ENCODE peak calls at places on chromosomes 7 and 10, in six cellular contexts. A is H1, U is GM12891, J is HepG2, D is GM12878, O is K562. Y is an unnamed sample.

GRCh38 chr7:41637051-41637450 is 65.8 kb downstream of the INHBA start:
- DNase-seq in A (no peak), U (no peak), J (no peak), D (no peak), O (no peak), Y (no peak)

GRCh38 chr7:77538186-77538907 is 1.3 kb downstream of the PTPN12 start:
- DNase-seq in A (peak), U (no peak), J (peak), D (no peak), O (peak), Y (no peak)

GRCh38 chr7:73717991-73718405 is 1.5 kb downstream of the STX1A start:
- DNase-seq in A (no peak), U (no peak), J (no peak), D (no peak), O (peak), Y (no peak)

GRCh38 chr7:131008840-131009651 is 275.0 kb upstream of the KLF14 start:
- DNase-seq in A (no peak), U (no peak), J (no peak), D (no peak), O (no peak), Y (no peak)

GRCh38 chr10:125083576-125083920 is 76.8 kb downstream of the CTBP2 start:
- DNase-seq in A (no peak), U (no peak), J (no peak), D (no peak), O (no peak), Y (no peak)

GRCh38 chr10:22715290-22715625 is 880 bp upstream of the PIP4K2A start:
- DNase-seq in A (no peak), U (no peak), J (no peak), D (no peak), O (no peak), Y (no peak)

GRCh38 chr7:151408839-151409554 is 841 bp downstream of the WDR86 start:
- DNase-seq in A (peak), U (peak), J (peak), D (peak), O (no peak), Y (peak)

GRCh38 chr10:70827358-70827757 is 11.6 kb downstream of the SGPL1 start:
- DNase-seq in A (no peak), U (no peak), J (no peak), D (no peak), O (no peak), Y (no peak)

GRCh38 chr7:150801242-150801945 is 825 bp downstream of the TMEM176A start:
- DNase-seq in A (peak), U (peak), J (no peak), D (no peak), O (no peak), Y (no peak)

GRCh38 chr7:148394582-148394981 is 196.0 kb upstream of the C7orf33 start:
- DNase-seq in A (no peak), U (no peak), J (no peak), D (no peak), O (no peak), Y (no peak)

GRCh38 chr7:74482629-74483401 is 29.1 kb downstream of the GTF2IRD1 start:
- DNase-seq in A (no peak), U (no peak), J (peak), D (no peak), O (no peak), Y (no peak)

GRCh38 chr7:72435366-72435765 is 23.2 kb upstream of the CALN1 start:
- DNase-seq in A (no peak), U (no peak), J (no peak), D (no peak), O (no peak), Y (no peak)

GRCh38 chr10:33509231-33509871 is 174.9 kb upstream of the NRP1 start:
- DNase-seq in A (no peak), U (no peak), J (peak), D (peak), O (peak), Y (no peak)

GRCh38 chr7:101288439-101288838 is 33.2 kb downstream of the IFT22 start:
- DNase-seq in A (no peak), U (no peak), J (no peak), D (no peak), O (no peak), Y (no peak)

GRCh38 chr10:31759124-31759798 is 169.4 kb downstream of the ARHGAP12 start:
- DNase-seq in A (peak), U (peak), J (peak), D (no peak), O (no peak), Y (peak)

DNA sequence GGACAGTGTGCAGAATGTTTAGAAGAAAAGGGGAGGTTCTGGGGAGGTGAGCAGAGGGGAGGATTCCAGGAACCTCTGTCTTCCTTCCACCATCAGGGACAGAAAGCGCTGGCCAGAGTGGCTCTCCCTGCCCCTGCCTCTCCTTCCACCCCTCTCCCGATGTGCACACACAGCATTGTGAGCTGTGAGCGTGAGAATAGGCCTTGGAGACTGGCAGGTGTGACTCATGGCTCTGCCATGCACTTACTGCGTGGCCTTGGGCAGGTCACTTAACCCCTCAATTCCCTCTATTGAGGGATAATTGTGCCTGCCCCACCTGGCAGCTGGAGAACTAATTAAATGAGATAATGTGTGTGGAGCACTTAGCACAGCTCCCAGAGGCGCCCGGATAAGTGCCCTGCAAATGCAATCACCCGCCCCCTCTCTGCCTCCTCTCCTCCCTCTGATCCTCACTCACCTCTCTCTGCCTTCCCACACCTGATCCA is 115.4 kb downstream of the ZMIZ1 start:
- DNase-seq in A (no peak), U (no peak), J (peak), D (no peak), O (no peak), Y (no peak)
- TF ChIP-seq POLR2A in A (no peak), U (no peak), J (peak), D (no peak), O (no peak), Y (no peak)

GRCh38 chr7:98312201-98312600 is 30.7 kb downstream of the BRI3 start:
- DNase-seq in A (no peak), U (no peak), J (no peak), D (no peak), O (no peak), Y (no peak)
- TF ChIP-seq POLR2AphosphoS5 in A (no peak), U (no peak), J (no peak), D (no peak), O (no peak), Y (no peak)

GRCh38 chr10:99536400-99537254 is 3.9 kb downstream of the NKX2-3 start:
- DNase-seq in A (peak), U (no peak), J (peak), D (no peak), O (no peak), Y (no peak)
- TF ChIP-seq TAF1 in A (no peak), U (no peak), J (no peak), D (no peak), O (no peak), Y (no peak)

DNA sequence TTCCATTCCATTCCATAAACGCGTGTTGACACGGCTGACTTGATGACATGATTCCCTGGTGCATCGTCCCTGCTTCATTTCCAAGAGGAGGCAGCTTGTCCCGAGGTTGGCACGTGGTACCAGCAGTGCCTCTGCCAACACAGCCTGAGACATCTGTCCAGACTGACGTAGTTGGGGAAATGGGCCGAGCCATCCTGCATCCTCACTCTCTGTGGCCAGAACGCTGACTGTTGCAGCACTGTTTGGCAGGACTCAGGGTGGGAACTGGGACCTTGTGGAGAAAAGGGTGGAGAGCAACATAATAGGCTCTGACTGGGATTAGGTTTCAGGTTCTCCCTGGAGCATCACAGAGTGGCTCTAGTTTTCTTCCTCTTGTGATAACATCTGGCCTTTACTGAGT is 118.6 kb upstream of the BTBD16 start:
- DNase-seq in A (no peak), U (no peak), J (no peak), D (no peak), O (no peak), Y (no peak)
- TF ChIP-seq POLR2A in A (no peak), U (no peak), J (no peak), D (no peak), O (no peak), Y (no peak)

DNA sequence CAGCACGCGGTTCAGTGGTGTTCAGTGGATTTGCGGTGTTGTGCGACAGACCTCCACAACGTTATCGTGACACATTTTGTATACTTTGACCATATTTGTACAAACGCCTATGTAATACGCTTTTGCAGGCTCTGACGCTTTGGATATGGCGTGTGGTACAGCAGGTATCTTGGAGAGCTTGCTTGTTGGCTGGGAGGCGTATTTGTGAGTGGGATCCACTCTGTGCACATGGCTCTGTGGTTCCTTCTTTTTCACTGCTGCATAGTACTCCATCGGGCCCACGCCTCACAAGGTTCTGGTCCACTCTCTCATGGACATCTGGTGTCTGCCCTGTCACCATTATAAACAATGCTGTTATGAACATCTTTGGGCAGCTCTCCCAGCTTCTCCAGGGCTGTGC is 53.2 kb downstream of the ELFN1 start:
- DNase-seq in A (no peak), U (no peak), J (no peak), D (no peak), O (no peak), Y (no peak)
- TF ChIP-seq POLR2AphosphoS5 in A (no peak), U (no peak), J (no peak), D (no peak), O (no peak), Y (no peak)

GRCh38 chr7:21412291-21412896 is 15.5 kb upstream of the SP4 start:
- DNase-seq in A (no peak), U (no peak), J (no peak), D (peak), O (peak), Y (no peak)
- TF ChIP-seq TAF1 in A (no peak), U (no peak), J (no peak), D (no peak), O (no peak), Y (no peak)

GRCh38 chr10:17643339-17643754 is 604 bp upstream of the STAM start:
- DNase-seq in A (no peak), U (no peak), J (peak), D (no peak), O (no peak), Y (peak)

GRCh38 chr10:17644485-17644964 is 574 bp downstream of the STAM start:
- DNase-seq in A (no peak), U (no peak), J (no peak), D (no peak), O (peak), Y (no peak)

GRCh38 chr10:17645591-17646345 is 1.8 kb downstream of the STAM start:
- DNase-seq in A (no peak), U (no peak), J (peak), D (no peak), O (peak), Y (no peak)

GRCh38 chr10:17647316-17647715 is 3.4 kb downstream of the STAM start:
- DNase-seq in A (no peak), U (no peak), J (no peak), D (no peak), O (no peak), Y (no peak)

DNA sequence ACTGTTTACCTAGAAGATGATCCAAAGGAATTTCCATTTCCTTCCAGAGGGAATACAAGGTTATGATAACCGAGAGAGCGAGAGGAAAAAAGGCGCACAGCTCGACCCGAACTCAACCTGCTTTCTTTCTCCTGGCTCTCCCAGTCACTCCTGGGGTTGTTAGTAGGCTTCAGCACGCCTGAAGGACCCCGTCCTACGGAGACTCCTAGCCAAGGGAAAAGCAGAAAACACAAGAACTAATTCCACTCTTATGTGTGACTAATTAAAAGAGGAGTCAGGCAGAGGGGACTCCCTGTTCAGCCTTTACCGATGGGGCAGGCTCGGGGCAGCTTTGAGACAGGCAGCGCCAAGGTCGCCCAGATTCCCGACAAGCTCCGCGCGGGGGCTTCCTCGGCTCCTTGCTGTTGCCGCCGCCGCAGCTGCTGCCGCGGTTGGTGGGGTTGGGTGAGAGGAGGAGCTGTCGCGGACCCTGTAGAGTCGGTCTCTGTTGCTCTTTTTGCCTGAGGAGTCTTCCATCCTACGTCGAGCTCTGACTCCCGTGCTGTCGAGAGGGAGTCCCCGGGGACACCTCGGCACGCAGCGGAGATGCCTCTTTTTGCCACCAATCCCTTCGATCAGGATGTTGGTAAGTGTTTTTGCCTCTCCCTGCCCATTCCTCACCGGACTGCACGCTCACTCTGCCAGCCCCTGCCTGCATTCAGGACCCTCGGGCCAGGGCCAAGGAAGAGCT is at the start of gene STAM:
- DNase-seq in A (peak), U (peak), J (peak), D (peak), O (peak), Y (peak)
- TF ChIP-seq POLR2A in A (peak), U (peak), J (peak), D (peak), O (peak), Y (peak)

GRCh38 chr10:28839600-28840007 is 162.3 kb downstream of the BAMBI start:
- DNase-seq in A (no peak), U (no peak), J (peak), D (no peak), O (peak), Y (no peak)

GRCh38 chr10:28840954-28841353 is 163.6 kb downstream of the BAMBI start:
- DNase-seq in A (no peak), U (no peak), J (no peak), D (no peak), O (no peak), Y (no peak)

GRCh38 chr10:28840202-28840601 is 162.9 kb downstream of the BAMBI start:
- DNase-seq in A (no peak), U (no peak), J (no peak), D (no peak), O (no peak), Y (no peak)

GRCh38 chr10:28841625-28842024 is 164.3 kb downstream of the BAMBI start:
- DNase-seq in A (no peak), U (no peak), J (no peak), D (no peak), O (no peak), Y (no peak)

DNA sequence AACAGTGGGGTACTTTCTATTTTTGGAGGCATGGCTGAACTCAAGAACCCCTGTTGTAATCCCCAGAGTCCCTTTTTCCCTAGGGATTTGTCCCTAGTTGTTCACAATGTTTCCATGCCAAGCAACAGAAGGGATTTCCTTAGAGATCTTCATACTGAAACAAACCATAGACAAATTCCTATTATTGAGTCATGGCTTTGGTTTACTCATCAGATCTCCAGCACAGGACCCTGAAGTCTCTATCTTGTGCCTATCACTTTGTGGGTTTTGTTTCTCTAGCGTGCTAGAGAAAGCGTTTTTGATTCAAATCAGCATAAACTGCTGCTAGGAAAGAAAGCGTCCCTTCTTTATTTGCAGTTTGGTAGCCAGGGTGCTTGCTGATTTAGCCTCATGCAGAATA is 165.0 kb downstream of the BAMBI start:
- DNase-seq in A (no peak), U (no peak), J (no peak), D (no peak), O (no peak), Y (no peak)
- TF ChIP-seq POLR2AphosphoS5 in A (no peak), U (no peak), J (no peak), D (no peak), O (no peak), Y (no peak)

DNA sequence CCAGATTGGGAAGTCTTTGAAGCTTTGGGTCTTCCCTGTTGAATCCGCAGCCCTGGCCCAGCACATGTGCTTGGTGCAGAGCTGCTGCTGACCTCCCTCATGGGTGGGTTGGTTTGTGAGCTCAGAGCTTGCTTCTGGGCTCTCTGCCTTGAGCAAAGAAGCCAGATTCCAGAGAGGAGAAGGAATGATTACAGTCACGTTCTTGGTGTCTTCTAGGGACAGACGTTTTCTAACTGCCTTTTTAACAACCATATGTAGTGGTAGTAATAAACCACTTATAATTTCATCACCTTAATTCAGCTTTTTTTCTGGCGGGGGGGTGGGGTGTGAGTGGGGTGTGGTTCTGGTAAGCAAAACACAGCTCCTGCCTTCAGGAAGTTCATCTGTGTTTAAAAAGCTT is 39.5 kb downstream of the LRMDA start:
- DNase-seq in A (no peak), U (no peak), J (no peak), D (no peak), O (no peak), Y (no peak)
- TF ChIP-seq TAF1 in A (no peak), U (no peak), J (no peak), D (no peak), O (no peak), Y (no peak)